ENCODE peak calls at places on chromosomes 12 and 14, in six cellular contexts. Q is RWPE1, C is AG09319, Z is HCT116, J is HEK293T, E is NCI-H1092. G is an unnamed sample.

GRCh38 chr14:27917896-27918295 is 848.7 kb upstream of the FOXG1 start:
- DNase-seq in Z (no peak), E (no peak), J (no peak), C (no peak), Q (no peak), G (no peak)

GRCh38 chr12:110555509-110556406 is 27.4 kb downstream of the PPTC7 start:
- DNase-seq in Q (no peak), Z (no peak), J (no peak), E (no peak), C (peak; percentile 64), G (peak; percentile 30)

GRCh38 chr12:127340381-127340780 is 926.6 kb upstream of the TMEM132C start:
- DNase-seq in E (no peak), Z (no peak), Q (no peak), J (no peak), C (no peak), G (no peak)

GRCh38 chr12:25585021-25585523 is 32.0 kb upstream of the LMNTD1 start:
- DNase-seq in Z (no peak), J (no peak), E (no peak), Q (peak; percentile 66), C (peak; percentile 84), G (no peak)

GRCh38 chr14:54772451-54772881 is 130.2 kb downstream of the GCH1 start:
- DNase-seq in Q (peak; percentile 13), E (no peak), C (no peak), Z (no peak), J (no peak), G (no peak)

GRCh38 chr14:65302571-65303184 is 109.9 kb upstream of the FUT8 start:
- DNase-seq in Z (no peak), Q (no peak), J (no peak), E (peak; percentile 18), C (no peak), G (peak; percentile 63)

GRCh38 chr12:97026901-97027300 is 119.8 kb downstream of the NEDD1 start:
- DNase-seq in Z (no peak), E (no peak), J (no peak), C (no peak), Q (no peak), G (no peak)

GRCh38 chr12:6961695-6962284 is 8.7 kb downstream of the PHB2 start:
- DNase-seq in J (peak; percentile 79), E (no peak), Q (peak; percentile 39), Z (peak; percentile 73), C (peak; percentile 42), G (peak; percentile 95)

GRCh38 chr12:121905746-121906145 is 12.6 kb upstream of the CFAP251 start:
- DNase-seq in Z (no peak), J (no peak), C (no peak), E (no peak), Q (no peak), G (peak; percentile 57)

GRCh38 chr14:99267871-99268775 is 3.9 kb downstream of the BCL11B start:
- DNase-seq in J (no peak), Q (no peak), E (no peak), C (no peak), Z (no peak), G (no peak)

GRCh38 chr12:8953773-8954402 is 4.4 kb upstream of the M6PR start:
- DNase-seq in J (no peak), Z (no peak), C (no peak), E (no peak), Q (no peak), G (no peak)

GRCh38 chr12:65666876-65667275 is 157.4 kb upstream of the HMGA2 start:
- DNase-seq in Q (no peak), Z (no peak), C (no peak), J (no peak), E (no peak), G (no peak)

GRCh38 chr14:100307215-100308111 is 1.2 kb upstream of the SLC25A29 start:
- DNase-seq in J (no peak), Q (no peak), C (no peak), E (no peak), Z (no peak), G (no peak)

GRCh38 chr12:62347922-62348650 is 87.9 kb downstream of the USP15 start:
- DNase-seq in Q (no peak), E (no peak), Z (no peak), J (no peak), C (no peak), G (no peak)

GRCh38 chr12:2804390-2805145 is 7.9 kb upstream of the ITFG2 start:
- DNase-seq in C (no peak), J (no peak), Q (no peak), Z (no peak), E (no peak), G (no peak)

GRCh38 chr14:102086346-102086971 is 385 bp downstream of the HSP90AA1 start:
- DNase-seq in J (peak; percentile 42), Z (no peak), E (no peak), C (no peak), Q (no peak), G (peak; percentile 53)

GRCh38 chr14:74618078-74618952 is 6.3 kb upstream of the LTBP2 start:
- DNase-seq in Q (peak; percentile 50), Z (peak; percentile 88), J (no peak), E (no peak), C (no peak), G (no peak)

GRCh38 chr12:108131035-108131434 is 1.9 kb downstream of the WSCD2 start:
- DNase-seq in C (no peak), Q (no peak), E (no peak), J (no peak), Z (no peak), G (no peak)

GRCh38 chr14:81205639-81206038 is 15.1 kb downstream of the GTF2A1 start:
- DNase-seq in E (no peak), Z (no peak), J (no peak), Q (no peak), C (no peak), G (no peak)

GRCh38 chr12:96136129-96136528 is 58.0 kb upstream of the ELK3 start:
- DNase-seq in J (no peak), Q (no peak), E (no peak), Z (no peak), C (no peak), G (peak; percentile 79)

GRCh38 chr12:95218164-95218851 is 701 bp downstream of the VEZT start:
- DNase-seq in C (no peak), Z (no peak), J (no peak), E (peak; percentile 40), Q (peak; percentile 79), G (peak; percentile 84)

GRCh38 chr12:124531281-124531745 is 36.1 kb downstream of the NCOR2 start:
- DNase-seq in Z (no peak), J (no peak), Q (no peak), C (no peak), E (no peak), G (no peak)

GRCh38 chr14:63852271-63852816 is 460 bp upstream of the SYNE2 start:
- DNase-seq in J (no peak), Q (no peak), E (no peak), Z (no peak), C (no peak), G (peak; percentile 33)

GRCh38 chr12:581746-582145 is 81.5 kb downstream of the NINJ2 start:
- DNase-seq in C (no peak), Q (no peak), Z (no peak), J (no peak), E (no peak), G (no peak)